ENCODE peak calls at places on chromosome 2, in seven cellular contexts. I is fibroblast of mammary gland, B is lower leg skin, C is AG04450, P is BJ, F is A549, E is tibial artery. H is an unnamed sample.

GRCh38 chr2:149739171-149739879 is 151.8 kb upstream of the MMADHC start:
- DNase-seq in E (no peak), I (peak; percentile 33), F (no peak), B (no peak), C (no peak), P (no peak), H (no peak)

GRCh38 chr2:159111346-159111922 is 143.0 kb downstream of the TANC1 start:
- DNase-seq in E (no peak), P (no peak), I (no peak), B (no peak), C (no peak), F (no peak), H (no peak)

GRCh38 chr2:167127135-167127534 is 238.9 kb downstream of the XIRP2 start:
- DNase-seq in B (no peak), E (no peak), P (no peak), C (no peak), I (peak; percentile 69), F (no peak), H (peak; percentile 47)

GRCh38 chr2:70160545-70160944 is 30.3 kb downstream of the C2orf42 start:
- DNase-seq in B (no peak), C (no peak), P (no peak), E (no peak), F (no peak), I (no peak), H (no peak)

GRCh38 chr2:198695879-198696278 is 761.9 kb downstream of the SATB2 start:
- DNase-seq in P (no peak), F (no peak), E (no peak), C (no peak), B (no peak), I (no peak), H (no peak)

GRCh38 chr2:225009768-225010167 is 32.5 kb downstream of the DOCK10 start:
- DNase-seq in P (no peak), B (no peak), C (no peak), F (peak; percentile 15), E (no peak), I (no peak), H (no peak)

GRCh38 chr2:161090401-161090800 is 69.8 kb upstream of the TANK start:
- DNase-seq in P (no peak), F (no peak), E (no peak), C (no peak), B (no peak), I (no peak), H (no peak)

GRCh38 chr2:206614825-206615224 is 27.5 kb upstream of the FAM237A start:
- DNase-seq in I (peak; percentile 2), B (no peak), P (no peak), C (no peak), E (no peak), F (peak; percentile 27), H (peak; percentile 68)

GRCh38 chr2:151363709-151364108 is 6.3 kb downstream of the TNFAIP6 start:
- DNase-seq in F (no peak), C (no peak), P (no peak), B (no peak), I (peak; percentile 80), E (no peak), H (peak; percentile 17)

GRCh38 chr2:239375278-239376061 is 25.4 kb downstream of the HDAC4 start:
- DNase-seq in I (no peak), E (no peak), P (no peak), F (no peak), B (peak; percentile 80), C (no peak), H (peak; percentile 13)

GRCh38 chr2:65161551-65162100 is 31.7 kb upstream of the RAB1A start:
- DNase-seq in B (no peak), C (no peak), F (no peak), P (no peak), E (no peak), I (no peak), H (peak; percentile 17)

GRCh38 chr2:38505779-38506178 is 96.9 kb downstream of the HNRNPLL start:
- DNase-seq in P (peak; percentile 67), C (peak; percentile 52), F (no peak), I (peak; percentile 95), B (no peak), E (peak; percentile 79), H (peak; percentile 90)

GRCh38 chr2:231780123-231780908 is 766 bp downstream of the PDE6D start:
- DNase-seq in C (no peak), B (peak; percentile 86), F (no peak), P (no peak), E (no peak), I (peak; percentile 5), H (peak; percentile 16)

GRCh38 chr2:189798312-189799029 is 14.2 kb downstream of the PMS1 start:
- DNase-seq in C (no peak), P (no peak), B (no peak), E (no peak), I (peak; percentile 67), F (no peak), H (peak; percentile 40)

GRCh38 chr2:101883860-101884259 is 107.9 kb upstream of the IL1R2 start:
- DNase-seq in C (peak; percentile 10), I (peak; percentile 77), B (no peak), F (peak; percentile 31), P (no peak), E (no peak), H (peak; percentile 76)

GRCh38 chr2:763766-764525 is 86.7 kb upstream of the TMEM18 start:
- DNase-seq in I (no peak), P (no peak), E (no peak), C (no peak), B (no peak), F (no peak), H (peak; percentile 22)

GRCh38 chr2:210225461-210225798 is 183 bp upstream of the ACADL start:
- DNase-seq in B (no peak), P (no peak), F (no peak), I (peak; percentile 7), C (no peak), E (no peak), H (no peak)

GRCh38 chr2:42084231-42084671 is 36.4 kb downstream of the PKDCC start:
- DNase-seq in P (no peak), C (peak; percentile 70), E (peak; percentile 91), B (no peak), I (peak; percentile 91), F (no peak), H (peak; percentile 27)

GRCh38 chr2:112683550-112684414 is 37.0 kb upstream of the NT5DC4 start:
- DNase-seq in I (no peak), B (no peak), E (no peak), C (no peak), F (no peak), P (no peak), H (no peak)

GRCh38 chr2:231297108-231297908 is 98.2 kb upstream of the B3GNT7 start:
- DNase-seq in C (peak; percentile 37), F (peak; percentile 84), P (no peak), E (no peak), B (peak; percentile 80), I (peak; percentile 51), H (peak; percentile 51)

GRCh38 chr2:138180691-138181386 is 216.6 kb downstream of the HNMT start:
- DNase-seq in E (no peak), C (no peak), F (no peak), I (peak; percentile 7), P (no peak), B (no peak), H (peak; percentile 13)
- TF ChIP-seq CTCF in E (no peak), C (peak; percentile 36), F (no peak), I (peak; percentile 18), P (peak; percentile 12), B (no peak), H (peak; percentile 15)

DNA sequence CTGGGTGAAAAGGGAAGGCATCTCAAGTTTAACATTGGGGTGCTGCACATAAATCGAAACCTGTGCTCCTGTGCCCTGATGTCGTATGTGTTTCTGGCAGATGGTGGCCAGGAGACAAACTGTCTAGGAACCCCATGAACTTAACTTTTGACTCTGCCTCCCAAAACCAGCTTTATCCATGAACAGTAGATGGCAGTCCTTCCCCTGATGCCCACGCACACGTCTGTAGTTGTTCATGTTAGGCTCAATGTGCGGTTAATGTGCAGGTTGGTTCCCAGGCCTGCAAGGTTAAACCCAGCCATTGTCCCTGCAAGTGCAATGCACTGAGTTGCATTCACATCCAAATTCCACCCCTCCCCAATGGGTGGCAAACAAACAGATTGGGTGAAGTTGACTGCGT is 44.1 kb upstream of the SIX3 start:
- DNase-seq in E (no peak), B (no peak), C (no peak), P (no peak), F (no peak), I (no peak), H (peak; percentile 23)
- TF ChIP-seq CTCF in E (no peak), B (no peak), C (no peak), P (no peak), F (peak; percentile 31), I (no peak), H (peak; percentile 15)

DNA sequence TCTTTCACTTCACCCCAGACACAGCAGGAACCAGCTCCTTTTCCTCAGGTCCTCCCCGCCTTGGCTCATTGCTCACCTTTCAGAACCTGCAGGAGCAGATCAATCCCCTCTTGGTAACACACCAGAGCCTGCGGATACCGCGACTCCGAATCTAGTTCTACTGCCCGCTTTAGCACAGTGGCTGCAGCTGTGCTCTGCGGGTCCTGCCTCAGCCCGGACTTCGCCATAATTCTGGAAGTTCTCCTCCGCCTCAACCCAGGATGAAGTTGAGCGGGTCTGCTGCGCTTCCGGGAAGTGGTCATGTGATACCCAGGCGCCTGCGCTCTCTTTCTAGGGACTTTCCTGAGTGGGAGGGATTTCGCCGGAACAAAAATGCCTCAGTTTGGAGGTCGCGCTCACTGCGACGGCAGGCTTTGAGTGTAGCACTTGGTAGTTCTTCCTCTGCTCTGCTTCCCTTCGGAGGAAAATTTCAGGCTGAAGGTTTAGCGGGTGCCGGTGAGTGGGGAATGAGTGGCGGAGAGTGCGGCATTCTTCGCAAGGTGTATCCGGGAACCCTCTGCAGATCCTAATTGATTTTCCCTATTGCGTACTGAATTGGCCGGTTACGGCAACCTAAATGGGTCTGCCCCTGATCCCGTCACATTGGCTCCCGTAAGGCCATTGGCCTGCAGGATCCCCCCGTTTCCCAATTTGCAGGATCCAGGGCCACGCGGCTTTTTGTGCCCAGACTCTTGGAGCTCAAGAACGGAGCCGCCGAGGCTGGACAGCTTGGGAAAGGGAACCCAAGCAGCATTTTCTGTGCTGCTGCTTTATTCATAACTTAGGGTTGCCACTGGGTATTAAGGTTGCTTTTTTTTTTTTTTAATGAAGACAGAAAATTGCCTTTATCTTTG is at the start of the genes MITD1 and MRPL30:
- DNase-seq in C (peak; percentile 89), B (peak; percentile 98), P (peak; percentile 87), E (peak; percentile 96), F (peak; percentile 72), I (peak; percentile 96), H (peak; percentile 96)
- TF ChIP-seq CTCF in C (no peak), B (no peak), P (no peak), E (peak; percentile 13), F (no peak), I (no peak), H (no peak)

GRCh38 chr2:208148803-208149202 is 2.8 kb upstream of the CRYGB start:
- DNase-seq in P (no peak), B (no peak), C (no peak), E (no peak), F (no peak), I (no peak), H (no peak)
- TF ChIP-seq CTCF in P (peak; percentile 13), B (no peak), C (no peak), E (no peak), F (no peak), I (peak; percentile 19), H (no peak)

GRCh38 chr2:162297925-162298552 is 20.4 kb downstream of the IFIH1 start:
- DNase-seq in F (peak; percentile 7), P (no peak), C (peak; percentile 44), I (peak; percentile 84), B (no peak), E (no peak), H (peak; percentile 83)
- TF ChIP-seq CTCF in F (peak; percentile 84), P (peak; percentile 69), C (peak; percentile 77), I (peak; percentile 86), B (no peak), E (peak; percentile 82), H (peak; percentile 75)

GRCh38 chr2:226798422-226799210 is 1.0 kb downstream of the IRS1 start:
- DNase-seq in P (no peak), E (peak; percentile 72), I (peak; percentile 57), F (no peak), C (no peak), B (peak; percentile 92), H (peak; percentile 35)
- TF ChIP-seq CTCF in P (peak; percentile 38), E (no peak), I (no peak), F (peak; percentile 58), C (peak; percentile 20), B (no peak), H (no peak)